ENCODE peak calls at places on chromosomes 4 and X, in four cellular contexts. B is H9, V is IMR-90, X is H1. Y is an unnamed sample.
A peak's percentile ranks its signal among the peaks of the same experiment; 100 is the strongest.

GRCh38 chr4:133377286-133377685 is 228.2 kb downstream of the PCDH10 start:
- DNase-seq in B (peak; percentile 45), V (no peak), X (no peak), Y (peak; percentile 65)

GRCh38 chr4:53505947-53506346 is 85.3 kb downstream of the LNX1 start:
- DNase-seq in B (no peak), V (peak; percentile 30), X (no peak), Y (peak; percentile 51)

GRCh38 chrX:5976332-5976731 is 252.3 kb downstream of the NLGN4X start:
- DNase-seq in B (no peak), V (no peak), X (no peak), Y (no peak)

GRCh38 chrX:107678957-107679740 is 50.8 kb downstream of the PRPS1 start:
- DNase-seq in B (peak; percentile 39), V (peak; percentile 71), X (no peak), Y (no peak)

GRCh38 chr4:159206427-159206871 is 103.6 kb downstream of the RAPGEF2 start:
- DNase-seq in B (no peak), V (peak; percentile 76), X (no peak), Y (no peak)

GRCh38 chr4:183356173-183356825 is 34.1 kb upstream of the CLDN24 start:
- DNase-seq in B (no peak), V (no peak), X (no peak), Y (no peak)

GRCh38 chrX:24117288-24117687 is 32.2 kb upstream of the ZFX start:
- DNase-seq in B (no peak), V (peak; percentile 88), X (no peak), Y (no peak)

GRCh38 chr4:108272566-108272965 is 103.8 kb upstream of the LEF1 start:
- DNase-seq in B (no peak), V (peak; percentile 70), X (no peak), Y (no peak)

GRCh38 chr4:78645853-78646757 is 94.5 kb downstream of the ANXA3 start:
- DNase-seq in B (no peak), V (peak; percentile 96), X (no peak), Y (no peak)

GRCh38 chr4:184320630-184321029 is 103.0 kb upstream of the ENPP6 start:
- DNase-seq in B (no peak), V (peak; percentile 19), X (no peak), Y (no peak)

GRCh38 chr4:71830497-71831178 is 46.8 kb upstream of the GC start:
- DNase-seq in B (no peak), V (no peak), X (no peak), Y (no peak)

GRCh38 chr4:738781-739280 is 33.2 kb downstream of the PCGF3 start:
- DNase-seq in B (no peak), V (no peak), X (no peak), Y (no peak)

GRCh38 chr4:88616275-88616996 is 24.2 kb downstream of the HERC3 start:
- DNase-seq in B (no peak), V (peak; percentile 77), X (no peak), Y (no peak)
- H3K56ac ChIP-seq in B (no peak overlapping the region), V (no peak overlapping the region), X (no peak overlapping the region), Y (no peak overlapping the region)

DNA sequence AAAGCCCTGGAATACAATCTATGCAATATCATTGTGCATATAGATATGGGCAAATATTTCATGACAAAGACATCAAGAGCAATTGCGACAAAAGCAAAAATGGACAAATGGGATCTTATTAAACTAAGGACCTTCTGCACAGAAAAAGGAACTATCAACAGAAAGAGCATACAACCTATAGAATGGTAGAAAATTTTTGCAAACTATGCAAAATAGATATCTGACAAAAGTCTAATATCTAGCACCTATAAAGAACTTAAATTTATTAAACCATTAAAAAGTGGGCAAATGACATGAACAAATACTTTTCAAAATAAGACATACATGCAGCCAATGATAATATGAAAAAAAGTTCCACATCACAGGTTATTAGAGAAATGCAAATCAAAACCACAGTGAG is 312.9 kb downstream of the GLUD2 start:
- DNase-seq in B (no peak), V (no peak), X (no peak), Y (no peak)
- H3K56ac ChIP-seq in B (no peak overlapping the region), V (no peak overlapping the region), X (no peak overlapping the region), Y (no peak overlapping the region)

GRCh38 chr4:70632028-70632427 is 3.5 kb downstream of the ENAM start:
- DNase-seq in B (no peak), V (peak; percentile 47), X (no peak), Y (peak; percentile 19)
- H3K56ac ChIP-seq in B (no peak overlapping the region), V (no peak overlapping the region), X (no peak overlapping the region), Y (no peak overlapping the region)

GRCh38 chr4:89995006-89995405 is 100.4 kb downstream of the MMRN1 start:
- DNase-seq in B (no peak), V (no peak), X (no peak), Y (peak; percentile 63)
- H3K56ac ChIP-seq in B (no peak overlapping the region), V (no peak overlapping the region), X (no peak overlapping the region), Y (no peak overlapping the region)

DNA sequence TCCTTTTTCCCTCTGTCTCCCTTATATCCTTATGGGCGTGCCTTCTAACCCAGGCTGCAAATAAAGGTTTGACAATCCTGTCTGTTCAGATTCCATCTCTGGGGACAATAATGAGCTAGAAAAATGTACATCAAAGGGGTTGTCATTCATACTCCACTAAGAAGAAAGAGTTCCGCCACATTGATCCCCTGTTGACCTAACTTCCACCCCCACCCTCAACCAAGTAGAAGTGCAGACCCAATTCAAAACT is 541 bp upstream of the GABRA3 start:
- DNase-seq in B (no peak), V (no peak), X (no peak), Y (no peak)
- H3K56ac ChIP-seq in B (no peak overlapping the region), V (no peak overlapping the region), X (no peak overlapping the region), Y (peak overlapping the region; percentile 62)

DNA sequence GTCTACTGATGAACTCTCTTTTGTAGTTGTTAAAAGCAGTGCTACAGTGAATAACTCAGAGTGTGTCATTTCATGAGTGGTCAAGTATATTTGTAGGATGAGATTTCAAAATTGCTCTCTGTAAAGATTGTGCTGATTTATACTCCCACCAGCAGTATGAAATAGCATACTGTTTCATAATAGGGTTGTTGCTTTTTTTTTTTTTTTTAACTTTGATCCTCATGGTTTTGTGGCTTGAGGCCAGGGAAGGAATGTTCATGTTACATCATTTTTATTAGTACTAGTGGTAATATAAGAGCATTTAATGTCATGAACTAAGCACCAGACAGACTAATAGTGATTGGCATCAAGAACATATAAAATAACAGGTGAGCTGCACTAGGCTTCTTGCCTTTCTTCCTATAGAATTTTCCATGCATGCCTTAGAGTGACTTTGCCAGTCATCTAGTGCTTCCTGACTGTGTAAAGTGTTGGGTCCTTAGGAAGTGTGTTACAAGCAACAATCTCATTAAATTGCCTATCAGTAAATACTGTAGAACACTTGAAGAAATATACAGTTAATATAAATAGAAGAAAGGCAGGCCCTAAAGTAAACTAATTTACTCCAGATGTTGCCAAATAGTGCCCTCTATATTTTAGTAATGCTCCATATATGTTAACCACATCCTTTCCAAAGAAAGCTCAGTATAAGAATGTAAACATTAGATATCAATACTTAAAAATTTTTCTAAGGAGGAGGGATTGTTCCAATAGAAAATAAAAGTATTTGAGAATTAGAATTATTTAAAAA is 38.6 kb upstream of the MSMO1 start:
- DNase-seq in B (no peak), V (peak; percentile 75), X (no peak), Y (no peak)
- H3K56ac ChIP-seq in B (no peak overlapping the region), V (no peak overlapping the region), X (no peak overlapping the region), Y (no peak overlapping the region)